ENCODE peak calls at places on chromosomes 16 and 17, in seven cellular contexts. I is sigmoid colon, F is nephron progenitor cell, D is neural progenitor cell, P is cardiac fibroblast, H is NB4, N is right lobe of liver. Z is an unnamed sample.
A peak's percentile ranks its signal among the peaks of the same experiment; 100 is the strongest.

GRCh38 chr17:1573932-1574696 is 11.5 kb upstream of the PITPNA start:
- DNase-seq in H (peak; percentile 70), I (peak; percentile 94), P (peak; percentile 79), N (peak; percentile 88), F (peak; percentile 88), D (peak; percentile 85), Z (peak; percentile 93)

GRCh38 chr17:40647549-40648325 is at the start of gene SMARCE1:
- DNase-seq in P (peak; percentile 86), F (peak; percentile 78), N (peak; percentile 80), D (peak; percentile 87), H (peak; percentile 87), I (peak; percentile 84), Z (peak; percentile 81)

GRCh38 chr17:4980644-4981216 is 6.7 kb downstream of the CAMTA2 start:
- DNase-seq in I (no peak), P (peak; percentile 61), H (peak; percentile 62), N (no peak), F (peak; percentile 58), D (peak; percentile 85), Z (peak; percentile 69)

GRCh38 chr17:7685533-7686220 is 1.6 kb downstream of the TP53 start:
- DNase-seq in F (peak; percentile 88), H (peak; percentile 91), I (peak; percentile 96), D (peak; percentile 98), P (peak; percentile 96), N (peak; percentile 94), Z (peak; percentile 89)

GRCh38 chr17:6505425-6506142 is 50.8 kb downstream of the PITPNM3 start:
- DNase-seq in N (no peak), F (no peak), P (peak; percentile 14), H (no peak), I (peak; percentile 35), D (no peak), Z (no peak)

GRCh38 chr16:54284931-54285413 is 1.6 kb downstream of the IRX3 start:
- DNase-seq in P (peak; percentile 55), I (no peak), N (no peak), H (peak; percentile 80), D (peak; percentile 46), F (peak; percentile 35), Z (no peak)

GRCh38 chr17:29162909-29163341 is 17.3 kb downstream of the MYO18A start:
- DNase-seq in F (no peak), N (no peak), P (no peak), D (no peak), I (no peak), H (peak; percentile 65), Z (no peak)

GRCh38 chr17:61280338-61280737 is 119.3 kb upstream of the TBX2 start:
- DNase-seq in D (no peak), H (no peak), F (no peak), N (no peak), I (no peak), P (no peak), Z (no peak)

GRCh38 chr17:77509089-77509488 is 368.3 kb downstream of the SEC14L1 start:
- DNase-seq in N (no peak), I (no peak), D (no peak), F (no peak), H (no peak), P (no peak), Z (no peak)

GRCh38 chr17:59620518-59621259 is 994 bp downstream of the CLTC start:
- DNase-seq in I (peak; percentile 73), P (peak; percentile 35), D (peak; percentile 40), F (peak; percentile 22), H (peak; percentile 74), N (peak; percentile 61), Z (peak; percentile 51)

GRCh38 chr17:39009471-39010085 is 42.4 kb upstream of the FBXO47 start:
- DNase-seq in N (no peak), I (no peak), D (no peak), F (no peak), H (no peak), P (no peak), Z (no peak)

GRCh38 chr16:11688520-11688886 is 20.2 kb downstream of the SNN start:
- DNase-seq in H (no peak), D (no peak), I (no peak), F (no peak), P (no peak), N (peak; percentile 6), Z (no peak)

GRCh38 chr17:44083250-44083849 is 12.8 kb downstream of the G6PC3 start:
- DNase-seq in I (no peak), H (no peak), D (no peak), P (no peak), N (peak; percentile 69), F (no peak), Z (no peak)

GRCh38 chr17:44084921-44085320 is 14.4 kb downstream of the G6PC3 start:
- DNase-seq in D (peak; percentile 41), F (no peak), H (no peak), I (no peak), P (no peak), N (no peak), Z (no peak)

GRCh38 chr17:44082206-44082605 is 11.7 kb downstream of the G6PC3 start:
- DNase-seq in P (no peak), N (no peak), F (no peak), H (no peak), D (no peak), I (no peak), Z (no peak)

GRCh38 chr17:44081681-44082080 is 11.1 kb downstream of the G6PC3 start:
- DNase-seq in H (no peak), F (no peak), I (no peak), D (no peak), N (no peak), P (peak; percentile 44), Z (no peak)

DNA sequence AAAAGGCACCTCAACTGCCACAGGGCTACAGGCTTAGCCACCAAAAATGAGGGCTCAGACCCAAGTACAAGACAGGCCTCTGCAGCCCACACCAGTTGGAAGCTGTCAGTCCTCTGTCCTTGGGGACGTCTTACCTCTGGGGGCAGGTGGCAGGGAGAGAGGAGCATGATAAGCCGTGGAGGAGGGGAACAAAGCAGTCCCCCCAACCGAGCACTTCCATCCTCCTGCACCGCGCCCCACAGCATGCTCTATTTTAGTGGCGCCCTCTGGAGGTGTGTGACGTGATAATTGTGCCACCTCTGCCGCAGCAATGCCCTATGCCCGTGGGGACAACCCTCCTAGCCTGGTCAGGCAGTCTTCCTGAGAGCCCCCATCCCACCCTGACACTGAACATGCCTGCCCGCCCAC is 13.6 kb downstream of the G6PC3 start:
- DNase-seq in N (no peak), I (no peak), P (no peak), F (peak; percentile 39), H (peak; percentile 53), D (peak; percentile 64), Z (peak; percentile 42)
- TF ChIP-seq CTCF in N (peak; percentile 27), I (no peak), P (peak; percentile 31), F (peak; percentile 14), H (peak; percentile 40), D (peak; percentile 57), Z (peak; percentile 30)

GRCh38 chr16:83125999-83126568 is 499.3 kb downstream of the CDH13 start:
- DNase-seq in H (no peak), N (no peak), P (no peak), I (no peak), F (no peak), D (no peak), Z (no peak)
- TF ChIP-seq CTCF in H (no peak), N (no peak), P (no peak), I (no peak), F (no peak), D (no peak), Z (no peak)

GRCh38 chr17:34913001-34913400 is 48.3 kb downstream of the CCT6B start:
- DNase-seq in P (no peak), N (no peak), H (no peak), I (no peak), F (no peak), D (no peak), Z (no peak)

GRCh38 chr17:34909040-34909439 is 52.2 kb downstream of the CCT6B start:
- DNase-seq in D (no peak), H (no peak), N (no peak), I (no peak), P (no peak), F (no peak), Z (peak; percentile 14)
- TF ChIP-seq CTCF in D (no peak), H (no peak), N (no peak), I (no peak), P (no peak), F (no peak), Z (no peak)

DNA sequence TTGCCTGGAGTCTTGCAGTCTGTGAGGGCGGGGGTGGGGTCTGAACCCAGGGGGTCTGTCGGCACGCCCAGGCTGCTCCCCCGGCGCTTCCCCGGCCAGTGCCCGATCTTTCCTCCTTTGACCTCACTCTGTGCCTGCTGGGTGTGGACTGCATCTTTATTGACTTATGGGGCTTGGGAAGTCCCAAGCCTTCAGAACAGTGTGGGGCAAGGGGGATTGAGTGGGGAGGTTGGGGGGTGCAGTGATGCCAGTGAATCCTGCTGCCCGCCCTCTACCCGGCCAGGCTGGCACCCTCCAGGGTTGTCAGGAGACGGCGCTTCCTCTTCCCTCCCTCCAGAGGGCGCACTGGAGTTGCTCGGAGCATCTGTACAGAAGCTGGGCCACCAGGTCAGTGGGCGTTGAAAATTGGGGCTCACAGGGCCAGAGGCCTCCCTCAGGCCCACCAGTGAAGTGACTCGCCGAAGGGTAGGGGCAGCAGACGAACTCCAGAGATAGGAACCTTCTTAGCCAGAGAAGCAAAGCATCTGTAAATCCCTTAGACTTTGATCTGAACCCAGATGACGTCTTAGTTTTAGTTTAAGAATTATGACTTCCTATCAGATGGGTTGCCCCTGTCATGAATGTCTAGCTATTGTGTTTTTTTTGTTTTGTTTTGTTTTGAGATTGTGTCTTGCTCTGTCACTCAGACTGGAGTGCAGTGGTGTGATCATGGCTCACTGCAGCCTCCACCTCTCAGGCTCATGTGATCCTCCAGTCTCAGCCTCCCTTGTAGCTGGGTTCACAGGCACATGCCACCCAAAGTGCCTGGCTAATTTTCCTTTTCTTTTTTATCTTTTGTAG is 184.8 kb upstream of the CIBAR2 start:
- DNase-seq in P (peak; percentile 27), F (peak; percentile 61), N (peak; percentile 68), H (peak; percentile 63), I (no peak), D (peak; percentile 72), Z (peak; percentile 75)
- TF ChIP-seq CTCF in P (peak; percentile 85), F (peak; percentile 54), N (peak; percentile 83), H (peak; percentile 89), I (peak; percentile 51), D (peak; percentile 75), Z (peak; percentile 66)

GRCh38 chr17:63232565-63233310 is 213.4 kb downstream of the CYB561 start:
- DNase-seq in F (no peak), H (no peak), D (no peak), I (no peak), P (no peak), N (no peak), Z (no peak)
- TF ChIP-seq CTCF in F (no peak), H (no peak), D (no peak), I (no peak), P (no peak), N (no peak), Z (no peak)

Z was measured in GM10248.